ENCODE peak calls at places on chromosomes 5 and 9, in six cellular contexts. K is D341Med; G is stimulated activated CD4-positive, alpha-beta T cell treated with anti-CD3 and anti-CD28 coated beads, Interleukin-12 subunit alpha, Interleukin-12 subunit beta, amount 100 ng/mL, for 4 hours; Q is nephron progenitor cell; S is activated CD8-positive, alpha-beta memory T cell treated with anti-CD3 and anti-CD28 coated beads, Interleukin-2, amount 50 U/mL, for 4 hours; C is C1 segment of cervical spinal cord. O is an unnamed sample.

GRCh38 chr9:97889941-97890557 is 32.3 kb downstream of the TRMO start:
- DNase-seq in S (peak), Q (peak), C (no peak), G (peak), K (peak), O (no peak)

GRCh38 chr5:2700876-2701275 is 50.6 kb downstream of the IRX2 start:
- DNase-seq in Q (no peak), G (no peak), S (no peak), C (no peak), K (no peak), O (no peak)

GRCh38 chr9:26264709-26265601 is 586.7 kb upstream of the TUSC1 start:
- DNase-seq in C (no peak), S (no peak), G (no peak), Q (no peak), K (no peak), O (no peak)

GRCh38 chr9:113350338-113350672 is 964 bp downstream of the BSPRY start:
- DNase-seq in C (no peak), Q (no peak), K (no peak), G (no peak), S (no peak), O (no peak)

GRCh38 chr9:99870126-99870525 is 36.3 kb upstream of the STX17 start:
- DNase-seq in K (no peak), G (no peak), S (no peak), Q (no peak), C (no peak), O (no peak)

GRCh38 chr5:150836703-150837102 is 9.6 kb upstream of the IRGM start:
- DNase-seq in K (no peak), G (no peak), S (no peak), Q (no peak), C (no peak), O (no peak)

GRCh38 chr5:167208911-167209310 is 1082.5 kb upstream of the WWC1 start:
- DNase-seq in C (no peak), S (no peak), K (no peak), G (no peak), Q (no peak), O (no peak)

GRCh38 chr9:91354846-91355245 is 6.9 kb downstream of the AUH start:
- DNase-seq in C (no peak), K (no peak), Q (no peak), G (no peak), S (no peak), O (no peak)

GRCh38 chr5:146633273-146633672 is 117.3 kb upstream of the GPR151 start:
- DNase-seq in G (no peak), Q (no peak), S (no peak), C (no peak), K (no peak), O (no peak)

GRCh38 chr9:28158451-28158850 is 585.2 kb upstream of the C9orf72 start:
- DNase-seq in S (no peak), C (no peak), G (no peak), Q (no peak), K (no peak), O (no peak)

O was measured in HL-60.